ENCODE peak calls at places on chromosome 16, in nine cellular contexts. M, E, N, D, F, X, I, W and K are unnamed samples.

GRCh38 chr16:84851192-84852127 is 31.7 kb downstream of the CRISPLD2 start:
- DNase-seq in X (no peak), N (no peak), M (no peak), E (no peak), W (no peak), D (peak; percentile 73), F (peak; percentile 83), I (no peak), K (no peak)

GRCh38 chr16:10932959-10933710 is 9.1 kb downstream of the DEXI start:
- DNase-seq in F (no peak), X (no peak), W (no peak), D (no peak), I (no peak), N (no peak), M (no peak), E (no peak), K (no peak)

GRCh38 chr16:11386791-11387546 is 41.7 kb downstream of the RMI2 start:
- DNase-seq in F (no peak), W (no peak), N (no peak), D (no peak), X (no peak), M (no peak), I (no peak), E (peak; percentile 23), K (no peak)

GRCh38 chr16:47503936-47504335 is 42.8 kb downstream of the PHKB start:
- DNase-seq in F (no peak), W (no peak), N (no peak), D (peak; percentile 4), M (no peak), E (no peak), X (no peak), I (no peak), K (no peak)

GRCh38 chr16:77600555-77600954 is 121.8 kb upstream of the NUDT7 start:
- DNase-seq in X (no peak), I (no peak), M (no peak), D (no peak), E (no peak), F (no peak), N (no peak), W (no peak), K (no peak)

GRCh38 chr16:31409433-31409832 is 16.3 kb downstream of the ITGAD start:
- DNase-seq in X (no peak), M (no peak), D (peak; percentile 60), F (no peak), E (no peak), W (no peak), I (no peak), N (no peak), K (no peak)

GRCh38 chr16:53946745-53947386 is 242.9 kb downstream of the FTO start:
- DNase-seq in N (no peak), I (no peak), E (no peak), X (no peak), W (no peak), D (no peak), F (no peak), M (no peak), K (no peak)

GRCh38 chr16:73771676-73772075 is 524.9 kb upstream of the PSMD7 start:
- DNase-seq in D (peak; percentile 19), M (no peak), E (no peak), I (no peak), F (no peak), W (no peak), X (no peak), N (no peak), K (no peak)

GRCh38 chr16:337975-338575 is 14.4 kb downstream of the AXIN1 start:
- DNase-seq in M (no peak), N (no peak), I (no peak), X (no peak), D (no peak), W (no peak), E (no peak), F (no peak), K (no peak)

GRCh38 chr16:67844441-67844840 is 2.3 kb upstream of the NUTF2 start:
- DNase-seq in D (no peak), X (no peak), E (no peak), I (no peak), N (no peak), F (no peak), W (no peak), M (no peak), K (no peak)

GRCh38 chr16:48330847-48331204 is 54.4 kb downstream of the SIAH1 start:
- DNase-seq in M (no peak), W (no peak), D (no peak), X (no peak), F (no peak), E (no peak), I (no peak), N (no peak), K (no peak)

GRCh38 chr16:78129349-78129748 is 29.9 kb downstream of the WWOX start:
- DNase-seq in M (no peak), W (no peak), E (no peak), D (no peak), N (no peak), I (no peak), F (no peak), X (no peak), K (no peak)

GRCh38 chr16:2496223-2497115 is 17.3 kb upstream of the ATP6V0C start:
- DNase-seq in I (no peak), F (no peak), E (no peak), N (no peak), D (no peak), X (no peak), W (no peak), M (no peak), K (no peak)

GRCh38 chr16:28110479-28110878 is 47.0 kb upstream of the GSG1L start:
- DNase-seq in I (no peak), E (no peak), M (no peak), X (no peak), D (no peak), N (no peak), W (no peak), F (no peak), K (no peak)

GRCh38 chr16:29702307-29702706 is 23.3 kb downstream of the QPRT start:
- DNase-seq in D (no peak), N (no peak), E (peak; percentile 46), W (no peak), X (no peak), M (no peak), I (peak; percentile 79), F (no peak), K (no peak)

GRCh38 chr16:17313085-17313611 is 157.6 kb downstream of the XYLT1 start:
- DNase-seq in N (peak; percentile 85), X (no peak), I (no peak), W (no peak), D (no peak), E (no peak), F (no peak), M (no peak), K (no peak)

GRCh38 chr16:54928421-54929089 is 2.1 kb upstream of the IRX5 start:
- DNase-seq in E (no peak), X (no peak), M (no peak), N (peak; percentile 51), W (no peak), D (no peak), I (peak; percentile 35), F (no peak), K (no peak)

GRCh38 chr16:68389006-68389405 is 59.3 kb downstream of the SMPD3 start:
- DNase-seq in N (no peak), F (no peak), D (no peak), I (no peak), M (no peak), X (no peak), W (no peak), E (no peak), K (no peak)

GRCh38 chr16:11407047-11407982 is 62.1 kb downstream of the RMI2 start:
- DNase-seq in W (peak; percentile 38), N (peak; percentile 60), I (peak; percentile 75), M (peak; percentile 72), X (peak; percentile 72), F (no peak), E (peak; percentile 86), D (peak; percentile 58), K (peak; percentile 43)

GRCh38 chr16:78137782-78138616 is 38.5 kb downstream of the WWOX start:
- DNase-seq in W (no peak), E (no peak), N (no peak), M (no peak), D (no peak), F (no peak), X (peak; percentile 5), I (no peak), K (no peak)

GRCh38 chr16:12225816-12226480 is 249.4 kb downstream of the SNX29 start:
- DNase-seq in I (no peak), X (no peak), F (no peak), N (no peak), D (no peak), M (no peak), E (no peak), W (no peak), K (no peak)

GRCh38 chr16:10906914-10907756 is 30.1 kb downstream of the CIITA start:
- DNase-seq in W (no peak), E (no peak), M (no peak), D (no peak), X (no peak), I (no peak), F (no peak), N (no peak), K (no peak)

GRCh38 chr16:75584108-75584507 is 17.9 kb downstream of the GABARAPL2 start:
- DNase-seq in X (peak; percentile 27), M (no peak), E (no peak), N (no peak), F (no peak), W (no peak), D (no peak), I (no peak), K (no peak)

GRCh38 chr16:70508752-70509151 is 14.6 kb downstream of the COG4 start:
- DNase-seq in D (no peak), E (no peak), M (no peak), F (no peak), W (no peak), N (no peak), I (peak; percentile 33), X (no peak), K (no peak)

GRCh38 chr16:17101646-17102045 is 369.1 kb downstream of the XYLT1 start:
- DNase-seq in D (no peak), N (no peak), F (peak; percentile 40), I (no peak), M (no peak), E (no peak), W (no peak), X (no peak), K (no peak)

GRCh38 chr16:88665570-88665969 is 2.7 kb upstream of the MVD start:
- DNase-seq in N (no peak), X (no peak), D (no peak), F (no peak), I (no peak), E (no peak), M (no peak), W (no peak), K (no peak)

GRCh38 chr16:49484936-49485335 is 111.3 kb downstream of the C16orf78 start:
- DNase-seq in I (no peak), N (no peak), X (no peak), W (no peak), D (no peak), F (no peak), M (no peak), E (no peak), K (no peak)

GRCh38 chr16:12187939-12188673 is 211.6 kb downstream of the SNX29 start:
- DNase-seq in N (no peak), F (no peak), I (no peak), E (no peak), M (no peak), X (no peak), W (no peak), D (no peak), K (no peak)

GRCh38 chr16:85187447-85187846 is 75.2 kb upstream of the CIBAR2 start:
- DNase-seq in W (no peak), X (no peak), M (no peak), D (no peak), N (no peak), E (no peak), I (no peak), F (no peak), K (no peak)

GRCh38 chr16:71726491-71727319 is 2.2 kb upstream of the PHLPP2 start:
- DNase-seq in W (no peak), N (no peak), F (no peak), D (no peak), M (no peak), I (no peak), X (peak; percentile 49), E (peak; percentile 21), K (no peak)

GRCh38 chr16:21302898-21303528 is 24.9 kb upstream of the CRYM start:
- DNase-seq in D (peak; percentile 78), F (no peak), X (no peak), M (no peak), E (peak; percentile 47), N (no peak), I (no peak), W (no peak), K (no peak)